ENCODE peak calls at places on chromosomes 11 and 22, in six cellular contexts. W, Z, C, A, K and M are unnamed samples.

GRCh38 chr22:32644252-32645100 is 157.0 kb upstream of the TIMP3 start:
- DNase-seq in C (peak), A (no peak), K (no peak), W (peak), Z (peak), M (no peak)

GRCh38 chr11:33643167-33643817 is 57.3 kb downstream of the C11orf91 start:
- DNase-seq in K (no peak), A (no peak), C (no peak), W (no peak), Z (no peak), M (no peak)

GRCh38 chr22:40040927-40041326 is 46.2 kb downstream of the FAM83F start:
- DNase-seq in W (peak), A (no peak), Z (no peak), K (no peak), C (no peak), M (peak)

GRCh38 chr22:47750086-47750485 is 987.6 kb downstream of the TBC1D22A start:
- DNase-seq in K (no peak), W (no peak), C (no peak), A (no peak), Z (no peak), M (peak)

GRCh38 chr22:31474743-31475142 is 14.9 kb downstream of the EIF4ENIF1 start:
- DNase-seq in A (no peak), C (no peak), Z (no peak), K (no peak), W (peak), M (no peak)

GRCh38 chr11:29306527-29306926 is 710.3 kb downstream of the KCNA4 start:
- DNase-seq in W (peak), Z (no peak), K (no peak), A (no peak), C (no peak), M (no peak)

GRCh38 chr11:33699515-33700424 is 856 bp downstream of the C11orf91 start:
- DNase-seq in A (no peak), Z (no peak), C (peak), K (no peak), W (no peak), M (no peak)

GRCh38 chr11:16028406-16028805 is 327.9 kb downstream of the SOX6 start:
- DNase-seq in A (no peak), C (no peak), Z (no peak), W (no peak), K (no peak), M (no peak)

GRCh38 chr11:67022341-67022933 is 497 bp upstream of the SYT12 start:
- DNase-seq in A (no peak), W (peak), Z (no peak), K (no peak), C (no peak), M (no peak)

GRCh38 chr11:131907371-131907770 is 537.0 kb downstream of the NTM start:
- DNase-seq in W (no peak), C (no peak), A (no peak), K (no peak), Z (no peak), M (no peak)

GRCh38 chr11:115117931-115118479 is 386.2 kb downstream of the CADM1 start:
- DNase-seq in A (no peak), Z (no peak), C (no peak), W (no peak), K (no peak), M (no peak)

GRCh38 chr11:75469785-75470405 is 36.9 kb upstream of the KLHL35 start:
- DNase-seq in C (no peak), W (no peak), Z (no peak), K (no peak), A (no peak), M (no peak)

GRCh38 chr11:66302656-66303055 is 11.0 kb downstream of the TMEM151A start:
- DNase-seq in A (no peak), C (no peak), W (no peak), K (no peak), Z (no peak), M (no peak)

GRCh38 chr11:12552677-12553076 is 121.5 kb upstream of the TEAD1 start:
- DNase-seq in K (no peak), A (no peak), C (peak), Z (no peak), W (peak), M (no peak)

GRCh38 chr11:46697303-46697702 is 3.1 kb downstream of the ARHGAP1 start:
- DNase-seq in A (no peak), Z (no peak), W (no peak), C (no peak), K (no peak), M (no peak)

GRCh38 chr11:124535552-124536232 is 7.8 kb downstream of the OR8B12 start:
- DNase-seq in C (no peak), W (no peak), Z (no peak), K (no peak), A (no peak), M (no peak)

GRCh38 chr11:120208777-120209176 is 2.1 kb upstream of the OAF start:
- DNase-seq in Z (no peak), W (peak), K (no peak), A (no peak), C (no peak), M (no peak)

GRCh38 chr11:843818-844692 is 1.4 kb downstream of the TSPAN4 start:
- DNase-seq in W (peak), C (peak), K (no peak), A (no peak), Z (peak), M (peak)

GRCh38 chr22:39496131-39496838 is 5.8 kb upstream of the MIEF1 start:
- DNase-seq in K (peak), C (peak), A (no peak), Z (peak), W (peak), M (peak)

GRCh38 chr11:2886191-2886894 is 768 bp upstream of the CDKN1C start:
- DNase-seq in A (no peak), Z (peak), K (no peak), C (no peak), W (peak), M (peak)

GRCh38 chr11:8934735-8935478 is 2.2 kb upstream of the C11orf16 start:
- DNase-seq in Z (peak), A (no peak), K (no peak), W (peak), C (no peak), M (no peak)

GRCh38 chr11:4677948-4678347 is 19.7 kb downstream of the OR51E2 start:
- DNase-seq in A (no peak), C (no peak), K (no peak), Z (no peak), W (no peak), M (no peak)

GRCh38 chr11:113888848-113889247 is 13.5 kb upstream of the USP28 start:
- DNase-seq in C (no peak), W (no peak), Z (no peak), K (no peak), A (no peak), M (no peak)

GRCh38 chr22:18059991-18060390 is 17.8 kb upstream of the PEX26 start:
- DNase-seq in A (no peak), C (no peak), K (no peak), Z (no peak), W (no peak), M (no peak)

GRCh38 chr22:41175546-41175945 is 29.6 kb upstream of the L3MBTL2 start:
- DNase-seq in A (no peak), Z (no peak), K (no peak), C (no peak), W (no peak), M (no peak)

GRCh38 chr22:49237703-49238102 is 590.0 kb downstream of the BRD1 start:
- DNase-seq in K (no peak), Z (no peak), A (no peak), W (no peak), C (no peak), M (no peak)